ENCODE peak calls at places on chromosomes 12 and 14, in ten cellular contexts. L is PC-3; K is right cardiac atrium; R is psoas muscle; J is CD8-positive, alpha-beta T cell; Z is heart right ventricle; V is ascending aorta; Q is upper lobe of right lung; E is Karpas-422; T is PC-9. M is an unnamed sample. For H3K9me3, the result is how much of the 10 kb centered on the place peaks cover.

GRCh38 chr14:55752580-55753365 is 172.8 kb downstream of the KTN1 start:
- DNase-seq in Q (no peak), R (no peak), K (no peak), Z (no peak), V (no peak), T (peak), L (peak), E (no peak), J (no peak), M (no peak)

GRCh38 chr14:52363001-52363704 is 49.0 kb downstream of the PTGER2 start:
- DNase-seq in E (no peak), J (no peak), Z (no peak), T (no peak), K (no peak), Q (no peak), V (no peak), L (no peak), R (no peak), M (no peak)

GRCh38 chr14:63508033-63508432 is 35.1 kb downstream of the PPP2R5E start:
- DNase-seq in J (no peak), K (peak), T (no peak), E (no peak), Z (no peak), R (no peak), Q (no peak), L (no peak), V (no peak), M (no peak)

GRCh38 chr14:55964081-55964480 is 154.1 kb upstream of the PELI2 start:
- DNase-seq in J (no peak), Z (no peak), E (no peak), V (no peak), Q (no peak), L (no peak), T (no peak), R (no peak), K (no peak), M (no peak)

GRCh38 chr12:67391034-67391433 is 121.9 kb downstream of the CAND1 start:
- DNase-seq in T (no peak), V (no peak), R (no peak), K (no peak), L (no peak), J (no peak), Q (no peak), Z (no peak), E (no peak), M (no peak)

GRCh38 chr12:63952980-63953379 is 108.5 kb downstream of the SRGAP1 start:
- DNase-seq in R (no peak), L (no peak), T (no peak), J (no peak), K (no peak), Q (no peak), Z (no peak), E (no peak), V (no peak), M (no peak)

GRCh38 chr14:55265197-55265596 is 6.0 kb upstream of the FBXO34 start:
- DNase-seq in R (no peak), E (peak), J (no peak), Z (no peak), L (no peak), Q (no peak), V (no peak), K (no peak), T (no peak), M (no peak)

GRCh38 chr14:71933026-71933587 is 878 bp downstream of the RGS6 start:
- DNase-seq in Q (no peak), J (no peak), K (no peak), R (no peak), T (no peak), E (no peak), L (no peak), V (no peak), Z (no peak), M (no peak)

GRCh38 chr14:75081835-75082234 is 12.4 kb downstream of the ZC2HC1C start:
- DNase-seq in R (no peak), Q (no peak), J (no peak), Z (no peak), V (no peak), E (no peak), L (no peak), T (no peak), K (no peak), M (no peak)

GRCh38 chr12:126668538-126668937 is 1598.4 kb upstream of the TMEM132C start:
- DNase-seq in K (no peak), E (no peak), T (no peak), J (no peak), Q (no peak), R (no peak), L (peak), V (no peak), Z (no peak), M (no peak)

GRCh38 chr14:29928342-29928640 is 644 bp upstream of the PRKD1 start:
- DNase-seq in Z (no peak), Q (no peak), V (no peak), E (no peak), T (no peak), J (no peak), L (no peak), K (peak), R (no peak), M (no peak)

GRCh38 chr14:37122288-37122687 is 50.1 kb downstream of the SLC25A21 start:
- DNase-seq in T (no peak), Z (no peak), E (no peak), Q (no peak), K (no peak), J (no peak), V (no peak), R (no peak), L (peak), M (no peak)

GRCh38 chr12:118034429-118035193 is 18.1 kb downstream of the RFC5 start:
- DNase-seq in Z (no peak), J (no peak), K (no peak), Q (no peak), L (peak), T (peak), R (no peak), E (no peak), V (no peak), M (no peak)

GRCh38 chr14:105894978-105895881 is 368.8 kb downstream of the TMEM121 start:
- DNase-seq in L (no peak), K (peak), J (no peak), Z (peak), E (no peak), V (peak), T (no peak), Q (peak), R (peak), M (no peak)

GRCh38 chr14:93520053-93520607 is 89.4 kb downstream of the UNC79 start:
- DNase-seq in V (no peak), T (no peak), Z (no peak), E (no peak), R (no peak), Q (no peak), J (no peak), K (no peak), L (no peak), M (no peak)
- H3K9me3 ChIP-seq in V (under half), T (under half), Z (under half), E (under half), R (under half), Q (under half), J (under half), K (under half), L (under half), M (under half)

DNA sequence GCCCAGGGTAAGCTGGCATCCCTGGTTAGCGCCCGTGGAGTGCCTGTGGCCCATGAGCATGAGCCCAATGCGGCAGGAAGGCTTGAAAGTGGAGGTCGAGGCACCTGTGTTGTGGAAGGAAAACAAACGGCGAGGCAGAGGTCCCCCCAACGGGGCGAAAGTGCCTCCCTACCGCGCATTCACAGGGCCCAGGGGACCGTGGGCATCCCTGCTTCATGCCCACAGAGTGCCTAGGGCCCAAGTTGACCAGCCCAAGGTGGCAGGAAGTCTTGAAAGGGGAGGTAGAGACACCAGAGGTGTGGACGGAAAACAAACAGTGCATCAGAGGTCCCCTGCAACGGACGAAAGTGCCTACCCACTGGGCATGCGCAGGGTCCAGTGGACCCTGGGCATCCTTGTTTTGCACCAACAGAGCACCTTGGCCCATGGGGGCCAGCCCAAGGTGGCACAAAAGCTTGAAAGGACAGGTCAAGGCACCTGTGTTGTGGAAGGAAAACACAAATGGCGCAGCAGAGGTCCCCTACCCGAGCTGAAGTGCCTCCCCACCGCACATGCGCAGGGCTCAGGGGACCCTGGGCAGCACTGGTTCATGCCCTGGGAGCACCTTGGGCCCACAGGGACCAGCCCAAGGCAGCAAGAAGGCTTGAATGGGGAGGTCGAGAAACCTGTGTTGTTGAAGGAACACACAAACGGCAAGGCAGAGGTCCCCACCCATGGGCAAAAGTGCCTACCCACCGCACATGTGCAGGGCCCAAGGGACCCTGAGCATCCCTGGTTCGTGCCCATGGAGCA is 377.5 kb downstream of the ALG10 start:
- DNase-seq in K (peak), T (peak), V (peak), Z (peak), E (no peak), J (peak), Q (peak), L (no peak), R (peak), M (no peak)
- H3K9me3 ChIP-seq in K (under half), T (under half), V (under half), Z (under half), E (under half), J (under half), Q (under half), L (under half), R (under half), M (under half)

GRCh38 chr12:94318178-94318577 is 141.5 kb downstream of the CEP83 start:
- DNase-seq in Z (no peak), T (no peak), K (no peak), R (no peak), L (no peak), E (no peak), V (no peak), J (no peak), Q (no peak), M (no peak)

GRCh38 chr12:94326234-94326633 is 133.4 kb downstream of the CEP83 start:
- DNase-seq in R (no peak), L (no peak), Q (no peak), T (no peak), V (no peak), K (no peak), J (no peak), Z (no peak), E (no peak), M (no peak)

GRCh38 chr12:94326727-94327126 is 132.9 kb downstream of the CEP83 start:
- DNase-seq in Z (no peak), K (no peak), L (peak), Q (no peak), J (no peak), R (no peak), E (no peak), V (no peak), T (no peak), M (no peak)

GRCh38 chr12:94320109-94320508 is 139.6 kb downstream of the CEP83 start:
- DNase-seq in Z (no peak), V (no peak), L (no peak), T (no peak), E (no peak), R (no peak), Q (no peak), J (no peak), K (no peak), M (no peak)

GRCh38 chr12:94322346-94322745 is 137.3 kb downstream of the CEP83 start:
- DNase-seq in T (no peak), J (no peak), R (no peak), L (no peak), Z (no peak), Q (no peak), K (peak), E (no peak), V (no peak), M (no peak)
- H3K9me3 ChIP-seq in T (under half), J (under half), R (under half), L (under half), Z (under half), Q (under half), K (under half), E (under half), V (under half), M (under half)

GRCh38 chr12:34354239-34355200 is 332.2 kb downstream of the ALG10 start:
- DNase-seq in K (no peak), J (no peak), Z (no peak), E (no peak), L (no peak), R (no peak), V (no peak), T (peak), Q (no peak), M (no peak)

GRCh38 chr12:34356233-34356987 is 334.1 kb downstream of the ALG10 start:
- DNase-seq in L (peak), E (no peak), K (no peak), T (no peak), V (no peak), Q (no peak), Z (no peak), J (no peak), R (no peak), M (no peak)

GRCh38 chr12:34361721-34362316 is 339.5 kb downstream of the ALG10 start:
- DNase-seq in V (no peak), R (no peak), K (no peak), Q (no peak), T (no peak), L (no peak), Z (no peak), J (no peak), E (no peak), M (no peak)

GRCh38 chr12:34357791-34358190 is 335.5 kb downstream of the ALG10 start:
- DNase-seq in T (no peak), J (no peak), Q (no peak), E (no peak), R (no peak), L (no peak), K (no peak), Z (no peak), V (no peak), M (no peak)

GRCh38 chr12:34358198-34358597 is 335.9 kb downstream of the ALG10 start:
- DNase-seq in T (no peak), Q (no peak), V (no peak), E (no peak), J (no peak), Z (no peak), K (no peak), L (no peak), R (no peak), M (no peak)
- H3K9me3 ChIP-seq in T (under half), Q (under half), V (under half), E (under half), J (under half), Z (under half), K (under half), L (under half), R (under half), M (under half)